ENCODE peak calls at places on chromosomes 16 and 17, in ten cellular contexts. V, E, F, Y, P, D, I, X, R and L are unnamed samples.

GRCh38 chr17:47905221-47905733 is 9.2 kb downstream of the SP2 start:
- DNase-seq in X (peak), D (peak), R (peak), V (no peak), I (peak), Y (no peak), P (no peak), E (peak), F (peak), L (peak)

GRCh38 chr17:82285141-82285540 is 11.6 kb upstream of the CSNK1D start:
- DNase-seq in Y (no peak), P (no peak), I (no peak), E (no peak), R (peak), D (no peak), X (no peak), V (no peak), F (no peak), L (no peak)

GRCh38 chr16:53404959-53405358 is 29.3 kb upstream of the RBL2 start:
- DNase-seq in V (no peak), R (peak), P (no peak), I (no peak), Y (no peak), E (no peak), X (no peak), D (no peak), F (no peak), L (no peak)

GRCh38 chr17:26818736-26819135 is 475.2 kb upstream of the WSB1 start:
- DNase-seq in Y (no peak), X (no peak), F (peak), I (peak), D (no peak), P (no peak), V (no peak), E (no peak), R (peak), L (no peak)

GRCh38 chr17:56601613-56602012 is 8.1 kb downstream of the NOG start:
- DNase-seq in R (no peak), E (no peak), D (no peak), P (no peak), I (no peak), F (no peak), Y (no peak), V (no peak), X (no peak), L (no peak)

GRCh38 chr16:5455110-5455509 is 357.5 kb upstream of the EEF2KMT start:
- DNase-seq in R (no peak), F (no peak), X (no peak), Y (no peak), P (no peak), D (no peak), V (no peak), I (no peak), E (no peak), L (no peak)

GRCh38 chr17:62614142-62614541 is 13.3 kb upstream of the MRC2 start:
- DNase-seq in V (no peak), R (peak), X (peak), E (no peak), Y (no peak), D (no peak), F (peak), P (no peak), I (peak), L (peak)

GRCh38 chr17:2484876-2485275 is 26.8 kb downstream of the METTL16 start:
- DNase-seq in X (no peak), E (no peak), R (no peak), I (no peak), P (peak), V (no peak), D (no peak), F (no peak), Y (no peak), L (no peak)

GRCh38 chr17:39979865-39980401 is 674 bp upstream of the PSMD3 start:
- DNase-seq in I (no peak), V (no peak), R (peak), F (peak), D (peak), Y (no peak), X (peak), P (no peak), E (peak), L (no peak)